ENCODE peak calls at places on chromosomes 11 and 22, in four cellular contexts. X is stimulated activated CD4-positive, alpha-beta T cell treated with anti-CD3 and anti-CD28 coated beads, Interleukin-1b, Interleukin-23, amount 100 ng/mL, for 48 hours; C is RPMI8226; J is tibial nerve. D is an unnamed sample.

GRCh38 chr11:18798941-18799469 is 7.4 kb upstream of the PTPN5 start:
- DNase-seq in J (no peak), C (no peak), X (no peak), D (no peak)

GRCh38 chr22:22763512-22763911 is 119.1 kb downstream of the GGTLC2 start:
- DNase-seq in X (no peak), C (no peak), J (no peak), D (no peak)

GRCh38 chr11:105582497-105582896 is 27.4 kb upstream of the GRIA4 start:
- DNase-seq in J (no peak), X (no peak), C (no peak), D (no peak)

GRCh38 chr11:1815751-1816150 is 19.0 kb upstream of the SYT8 start:
- DNase-seq in X (no peak), J (no peak), C (no peak), D (no peak)

GRCh38 chr22:46036558-46037408 is 59.8 kb upstream of the WNT7B start:
- DNase-seq in C (peak; percentile 79), J (no peak), X (peak; percentile 49), D (no peak)

GRCh38 chr11:62777389-62777788 is 6.2 kb downstream of the TAF6L start:
- DNase-seq in C (no peak), J (no peak), X (no peak), D (no peak)

GRCh38 chr11:26244207-26244606 is 87.7 kb upstream of the ANO3 start:
- DNase-seq in X (no peak), C (no peak), J (no peak), D (no peak)

GRCh38 chr11:58286249-58286648 is 18.2 kb upstream of the OR10W1 start:
- DNase-seq in J (no peak), X (no peak), C (peak; percentile 49), D (no peak)

GRCh38 chr22:50529416-50530279 is at the start of gene TYMP:
- DNase-seq in C (peak; percentile 76), X (peak; percentile 64), J (peak; percentile 40), D (peak; percentile 85)

GRCh38 chr22:17700778-17701177 is 62.2 kb downstream of the BCL2L13 start:
- DNase-seq in C (no peak), J (no peak), X (no peak), D (no peak)

GRCh38 chr11:62456630-62457029 is 37.8 kb downstream of the SCGB1A1 start:
- DNase-seq in X (no peak), C (peak; percentile 68), J (no peak), D (no peak)

GRCh38 chr22:49087163-49087562 is 740.5 kb downstream of the BRD1 start:
- DNase-seq in X (no peak), J (no peak), C (no peak), D (no peak)

GRCh38 chr11:73085189-73085875 is 56.8 kb downstream of the FCHSD2 start:
- DNase-seq in J (no peak), X (no peak), C (no peak), D (no peak)

GRCh38 chr22:29907753-29908515 is 25.0 kb downstream of the MTMR3 start:
- DNase-seq in J (peak; percentile 62), X (peak; percentile 6), C (peak; percentile 83), D (peak; percentile 76)

GRCh38 chr11:18280438-18281046 is 14.5 kb downstream of the SAA1 start:
- DNase-seq in X (no peak), C (no peak), J (no peak), D (no peak)

GRCh38 chr11:126791446-126791845 is 209.1 kb downstream of the KIRREL3 start:
- DNase-seq in X (no peak), J (no peak), C (no peak), D (no peak)

GRCh38 chr11:125625225-125625593 is 246 bp downstream of the CHEK1 start:
- DNase-seq in C (no peak), J (peak; percentile 20), X (no peak), D (no peak)

GRCh38 chr22:28855355-28856094 is 27.8 kb upstream of the ZNRF3 start:
- DNase-seq in X (peak; percentile 30), J (peak; percentile 76), C (peak; percentile 69), D (peak; percentile 57)

GRCh38 chr22:48366591-48366990 is 1461.1 kb downstream of the BRD1 start:
- DNase-seq in C (no peak), J (no peak), X (no peak), D (no peak)

GRCh38 chr11:122791411-122791810 is 46.9 kb upstream of the CRTAM start:
- DNase-seq in C (no peak), X (no peak), J (no peak), D (no peak)

GRCh38 chr11:62033191-62034044 is 66.0 kb upstream of the FTH1 start:
- DNase-seq in C (no peak), X (no peak), J (peak; percentile 10), D (no peak)

GRCh38 chr11:45852712-45853101 is 5.4 kb downstream of the CRY2 start:
- DNase-seq in C (peak; percentile 51), X (no peak), J (no peak), D (peak; percentile 59)

GRCh38 chr11:70761094-70761905 is 363.0 kb downstream of the CTTN start:
- DNase-seq in C (peak; percentile 43), J (no peak), X (no peak), D (no peak)

GRCh38 chr11:101478587-101479375 is 105.0 kb downstream of the TRPC6 start:
- DNase-seq in C (no peak), X (no peak), J (no peak), D (no peak)

GRCh38 chr11:66861774-66862558 is 5.1 kb downstream of the LRFN4 start:
- DNase-seq in J (no peak), C (no peak), X (no peak), D (no peak)